ENCODE peak calls at places on chromosomes 12 and 14, in eight cellular contexts. C, S, Z, W, E, K, J and M are unnamed samples.

GRCh38 chr12:106137456-106138278 is 1.1 kb downstream of the NUAK1 start:
- DNase-seq in J (peak), E (no peak), W (no peak), Z (no peak), K (no peak), C (no peak), S (no peak), M (no peak)

GRCh38 chr14:68576031-68576430 is 216.8 kb downstream of the ZFP36L1 start:
- DNase-seq in E (no peak), K (no peak), W (no peak), Z (no peak), S (no peak), J (no peak), C (no peak), M (no peak)

GRCh38 chr12:90280564-90281058 is 572.0 kb upstream of the ATP2B1 start:
- DNase-seq in K (no peak), C (no peak), W (no peak), Z (peak), E (no peak), J (no peak), S (no peak), M (no peak)

GRCh38 chr12:108338915-108339657 is at the start of gene CMKLR1:
- DNase-seq in J (no peak), C (no peak), K (no peak), W (peak), E (no peak), S (peak), Z (no peak), M (peak)

GRCh38 chr14:91388551-91388975 is 29.1 kb downstream of the CCDC88C start:
- DNase-seq in S (no peak), Z (no peak), W (no peak), C (no peak), J (no peak), K (peak), E (no peak), M (no peak)

GRCh38 chr14:68392393-68393085 is 400.3 kb downstream of the ZFP36L1 start:
- DNase-seq in K (no peak), J (no peak), S (peak), W (no peak), E (no peak), Z (no peak), C (no peak), M (peak)

GRCh38 chr12:122851820-122852219 is 16.6 kb downstream of the HIP1R start:
- DNase-seq in E (no peak), W (no peak), C (no peak), J (peak), K (no peak), S (peak), Z (peak), M (no peak)

GRCh38 chr12:76470028-76470939 is 89.3 kb downstream of the OSBPL8 start:
- DNase-seq in Z (peak), K (no peak), C (no peak), S (no peak), E (no peak), W (no peak), J (no peak), M (no peak)

GRCh38 chr14:22508662-22509035 is 80.4 kb downstream of the DAD1 start:
- DNase-seq in W (no peak), E (no peak), S (no peak), Z (no peak), K (no peak), J (no peak), C (no peak), M (no peak)

GRCh38 chr12:12327802-12328201 is 22.2 kb downstream of the MANSC1 start:
- DNase-seq in J (peak), C (no peak), W (no peak), Z (peak), S (no peak), K (peak), E (no peak), M (no peak)

GRCh38 chr14:90061849-90062794 is at the start of gene KCNK13:
- DNase-seq in J (peak), Z (peak), S (no peak), K (no peak), E (peak), C (no peak), W (peak), M (peak)

GRCh38 chr14:104392396-104393198 is 187.0 kb upstream of the C14orf180 start:
- DNase-seq in J (no peak), Z (no peak), E (no peak), S (no peak), K (no peak), W (no peak), C (no peak), M (peak)

GRCh38 chr12:12736759-12737676 is 19.9 kb downstream of the CDKN1B start:
- DNase-seq in W (no peak), C (no peak), S (peak), K (peak), Z (peak), J (no peak), E (no peak), M (no peak)

GRCh38 chr12:121652767-121653497 is 16.5 kb downstream of the MORN3 start:
- DNase-seq in S (no peak), K (no peak), Z (no peak), C (no peak), J (no peak), E (no peak), W (no peak), M (no peak)

GRCh38 chr14:60722163-60722835 is 1.9 kb downstream of the SIX4 start:
- DNase-seq in E (peak), J (peak), C (no peak), W (no peak), Z (peak), S (peak), K (peak), M (peak)